ENCODE peak calls at places on chromosomes 4 and X, in seven cellular contexts. B, G, F, R, Z, I and C are unnamed samples.

GRCh38 chr4:100295792-100296191 is 105.5 kb upstream of the DDIT4L start:
- DNase-seq in G (no peak), I (no peak), F (peak), R (no peak), Z (no peak), B (no peak), C (no peak)

GRCh38 chr4:144658908-144659307 is 13.0 kb downstream of the HHIP start:
- DNase-seq in I (no peak), B (no peak), Z (no peak), R (no peak), G (no peak), F (no peak), C (no peak)

GRCh38 chrX:9315086-9315485 is 149.8 kb upstream of the TBL1X start:
- DNase-seq in I (no peak), F (no peak), G (no peak), Z (no peak), B (no peak), R (no peak), C (no peak)

GRCh38 chrX:51332188-51332942 is at the start of gene NUDT10:
- DNase-seq in Z (peak), F (peak), I (no peak), G (peak), B (no peak), R (peak), C (no peak)

GRCh38 chr4:152729466-152729865 is 49.7 kb upstream of the TMEM154 start:
- DNase-seq in Z (no peak), R (no peak), G (no peak), I (no peak), F (peak), B (no peak), C (no peak)

GRCh38 chrX:96394566-96394965 is 290.1 kb upstream of the DIAPH2 start:
- DNase-seq in I (no peak), R (no peak), F (no peak), B (no peak), G (no peak), Z (no peak), C (no peak)

GRCh38 chr4:48331577-48332340 is 9.6 kb upstream of the SLAIN2 start:
- DNase-seq in Z (no peak), I (no peak), B (no peak), G (no peak), R (no peak), F (peak), C (peak)

GRCh38 chrX:40543661-40544328 is 37.0 kb upstream of the ATP6AP2 start:
- DNase-seq in R (no peak), Z (peak), G (no peak), B (peak), I (peak), F (peak), C (no peak)

GRCh38 chr4:189815404-189816192 is 125.1 kb upstream of the FRG1 start:
- DNase-seq in B (no peak), R (no peak), G (no peak), F (no peak), Z (no peak), I (no peak), C (no peak)

GRCh38 chr4:185394568-185395254 is 1.0 kb downstream of the LRP2BP start:
- DNase-seq in B (no peak), Z (no peak), F (peak), G (no peak), R (no peak), I (no peak), C (no peak)

GRCh38 chr4:121283319-121283718 is 97.5 kb downstream of the QRFPR start:
- DNase-seq in G (no peak), B (no peak), R (no peak), Z (no peak), F (no peak), I (no peak), C (no peak)

GRCh38 chr4:5955201-5955821 is 62.4 kb upstream of the CRMP1 start:
- DNase-seq in Z (no peak), I (no peak), R (peak), F (no peak), G (no peak), B (no peak), C (no peak)

GRCh38 chrX:110402091-110402854 is 43.6 kb downstream of the RTL9 start:
- DNase-seq in R (no peak), F (peak), B (no peak), Z (no peak), G (no peak), I (no peak), C (no peak)

GRCh38 chr4:189090174-189090814 is 850.4 kb upstream of the FRG1 start:
- DNase-seq in G (no peak), F (peak), B (no peak), R (peak), Z (peak), I (no peak), C (no peak)

GRCh38 chr4:101259876-101260275 is 87.5 kb downstream of the PPP3CA start:
- DNase-seq in R (no peak), B (no peak), Z (no peak), I (no peak), F (no peak), G (no peak), C (no peak)

GRCh38 chr4:152118108-152118507 is 357.3 kb upstream of the GATB start:
- DNase-seq in R (no peak), B (no peak), I (no peak), G (no peak), F (no peak), Z (no peak), C (no peak)

GRCh38 chr4:121819216-121819980 is 4.3 kb downstream of the CCNA2 start:
- DNase-seq in I (no peak), Z (no peak), R (no peak), F (no peak), G (no peak), B (no peak), C (no peak)

GRCh38 chr4:149291463-149291862 is 524.2 kb downstream of the IQCM start:
- DNase-seq in B (peak), I (peak), Z (no peak), R (no peak), G (no peak), F (peak), C (no peak)

GRCh38 chr4:40736910-40737309 is 12.8 kb upstream of the NSUN7 start:
- DNase-seq in I (no peak), G (no peak), R (no peak), B (peak), Z (no peak), F (peak), C (no peak)

GRCh38 chrX:79413009-79413408 is 45.9 kb upstream of the ITM2A start:
- DNase-seq in G (no peak), B (no peak), R (no peak), Z (no peak), I (no peak), F (peak), C (no peak)

GRCh38 chr4:40334591-40335507 is at the start of gene CHRNA9:
- DNase-seq in I (no peak), G (no peak), B (no peak), R (no peak), F (no peak), Z (no peak), C (no peak)

GRCh38 chr4:128322986-128323385 is 35.4 kb upstream of the PGRMC2 start:
- DNase-seq in G (no peak), I (no peak), B (peak), Z (no peak), R (no peak), F (peak), C (no peak)

GRCh38 chr4:137125011-137125410 is 407.3 kb downstream of the PCDH18 start:
- DNase-seq in Z (no peak), F (no peak), B (peak), I (no peak), R (no peak), G (no peak), C (no peak)

GRCh38 chr4:45455217-45455616 is 668.6 kb downstream of the GABRG1 start:
- DNase-seq in I (no peak), R (no peak), Z (no peak), B (no peak), G (no peak), F (no peak), C (no peak)

GRCh38 chrX:154717824-154718223 is 33.1 kb downstream of the GAB3 start:
- DNase-seq in I (no peak), B (peak), Z (no peak), R (peak), G (no peak), F (no peak), C (no peak)

GRCh38 chr4:172957216-172957615 is 211.4 kb upstream of the GALNT7 start:
- DNase-seq in F (no peak), Z (no peak), B (no peak), G (no peak), R (no peak), I (no peak), C (no peak)

DNA sequence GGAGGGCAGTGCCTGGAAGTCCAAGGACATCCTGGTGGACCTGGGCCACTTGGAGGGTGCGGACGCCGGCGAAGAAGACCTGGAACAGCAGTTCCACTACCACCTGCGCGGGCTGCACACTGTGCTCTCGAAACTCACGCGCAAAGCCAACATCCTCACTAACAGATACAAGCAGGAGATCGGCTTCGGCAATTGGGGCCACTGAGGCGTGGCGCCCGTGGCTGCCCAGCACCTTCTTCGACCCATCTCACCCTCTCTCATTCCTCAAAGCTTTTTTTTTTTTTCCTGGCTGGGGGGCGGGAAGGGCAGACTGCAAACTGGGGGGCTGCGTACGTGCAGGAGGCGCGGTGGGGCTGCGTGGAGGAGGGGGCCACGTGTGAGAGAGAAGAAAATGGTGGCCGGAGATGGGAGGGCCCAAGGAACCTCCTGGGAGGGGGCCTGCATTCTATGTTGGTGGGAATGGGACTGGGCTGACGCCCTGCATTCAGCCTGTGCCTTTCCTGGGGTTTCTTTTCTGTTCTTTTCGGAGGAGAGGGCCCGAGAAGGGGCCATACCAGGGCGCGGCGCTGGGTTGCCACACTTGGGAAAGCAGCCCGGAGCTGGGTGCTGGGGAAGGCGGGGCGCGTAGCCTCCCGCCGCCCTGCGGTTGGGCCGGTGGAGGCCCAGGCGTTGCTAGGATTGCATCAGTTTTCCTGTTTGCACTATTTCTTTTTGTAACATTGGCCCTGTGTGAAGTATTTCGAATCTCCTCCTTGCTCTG is 4.2 kb downstream of the MID1IP1 start:
- DNase-seq in I (peak), Z (peak), B (peak), G (peak), R (peak), F (peak), C (peak)
- TF ChIP-seq CTCF in I (no peak), Z (no peak), B (no peak), G (no peak), R (no peak), F (no peak), C (no peak)

GRCh38 chr4:73985528-73985852 is 2.5 kb downstream of the PPBP start:
- DNase-seq in G (no peak), B (no peak), Z (no peak), F (no peak), R (no peak), I (no peak), C (no peak)
- TF ChIP-seq CTCF in G (no peak), B (no peak), Z (no peak), F (no peak), R (no peak), I (no peak), C (no peak)

GRCh38 chr4:108155373-108155772 is 13.4 kb downstream of the LEF1 start:
- DNase-seq in Z (no peak), G (peak), R (no peak), B (peak), F (no peak), I (no peak), C (no peak)
- TF ChIP-seq CTCF in Z (no peak), G (peak), R (no peak), B (peak), F (no peak), I (peak), C (no peak)

GRCh38 chr4:119489305-119489704 is 139.3 kb downstream of the PDE5A start:
- DNase-seq in R (no peak), I (no peak), G (no peak), B (no peak), Z (no peak), F (no peak), C (no peak)

GRCh38 chr4:119493419-119493818 is 135.2 kb downstream of the PDE5A start:
- DNase-seq in B (no peak), Z (no peak), G (no peak), F (peak), R (no peak), I (no peak), C (no peak)

GRCh38 chr4:119490335-119490734 is 138.3 kb downstream of the PDE5A start:
- DNase-seq in I (no peak), B (no peak), Z (peak), G (no peak), F (peak), R (no peak), C (no peak)
- TF ChIP-seq CTCF in I (peak), B (peak), Z (no peak), G (no peak), F (peak), R (no peak), C (no peak)

DNA sequence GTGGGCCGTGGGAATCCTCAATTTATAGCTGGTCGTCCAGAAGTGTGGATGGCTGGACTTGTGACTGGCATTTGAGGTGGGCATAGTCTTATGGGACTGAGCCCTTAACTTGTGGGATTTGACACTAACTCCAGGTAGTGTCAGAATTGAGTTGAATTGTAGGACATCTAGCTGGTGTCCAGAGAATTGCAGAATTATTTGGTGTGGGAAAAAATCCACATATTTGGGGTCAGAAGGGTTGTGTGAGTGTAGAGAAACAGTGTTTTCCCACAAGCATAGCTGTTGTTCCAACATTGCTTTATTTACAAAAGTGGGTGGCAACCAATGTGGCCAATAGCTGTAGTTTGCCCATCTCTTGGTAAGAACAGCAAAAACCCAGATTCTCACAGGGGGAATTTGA is 91.3 kb downstream of the MOSPD2 start:
- DNase-seq in R (no peak), B (no peak), Z (no peak), F (peak), G (no peak), I (no peak), C (no peak)
- TF ChIP-seq CTCF in R (no peak), B (peak), Z (no peak), F (peak), G (no peak), I (peak), C (no peak)

GRCh38 chrX:2539586-2539985 is 38.8 kb upstream of the DHRSX start:
- DNase-seq in B (no peak), R (no peak), F (no peak), I (no peak), G (no peak), Z (no peak), C (no peak)

GRCh38 chrX:2542826-2543551 is 42.2 kb upstream of the DHRSX start:
- DNase-seq in G (no peak), F (no peak), I (no peak), R (no peak), B (no peak), Z (no peak), C (no peak)

GRCh38 chrX:2540426-2540942 is 39.7 kb upstream of the DHRSX start:
- DNase-seq in I (no peak), G (no peak), Z (no peak), F (no peak), B (no peak), R (no peak), C (no peak)

GRCh38 chrX:2545144-2545543 is 44.4 kb upstream of the DHRSX start:
- DNase-seq in G (no peak), Z (no peak), R (no peak), B (no peak), F (no peak), I (no peak), C (no peak)

GRCh38 chrX:2541603-2542002 is 40.8 kb upstream of the DHRSX start:
- DNase-seq in I (no peak), R (no peak), F (no peak), Z (no peak), B (no peak), G (no peak), C (no peak)
- TF ChIP-seq CTCF in I (no peak), R (no peak), F (no peak), Z (no peak), B (no peak), G (no peak), C (no peak)

DNA sequence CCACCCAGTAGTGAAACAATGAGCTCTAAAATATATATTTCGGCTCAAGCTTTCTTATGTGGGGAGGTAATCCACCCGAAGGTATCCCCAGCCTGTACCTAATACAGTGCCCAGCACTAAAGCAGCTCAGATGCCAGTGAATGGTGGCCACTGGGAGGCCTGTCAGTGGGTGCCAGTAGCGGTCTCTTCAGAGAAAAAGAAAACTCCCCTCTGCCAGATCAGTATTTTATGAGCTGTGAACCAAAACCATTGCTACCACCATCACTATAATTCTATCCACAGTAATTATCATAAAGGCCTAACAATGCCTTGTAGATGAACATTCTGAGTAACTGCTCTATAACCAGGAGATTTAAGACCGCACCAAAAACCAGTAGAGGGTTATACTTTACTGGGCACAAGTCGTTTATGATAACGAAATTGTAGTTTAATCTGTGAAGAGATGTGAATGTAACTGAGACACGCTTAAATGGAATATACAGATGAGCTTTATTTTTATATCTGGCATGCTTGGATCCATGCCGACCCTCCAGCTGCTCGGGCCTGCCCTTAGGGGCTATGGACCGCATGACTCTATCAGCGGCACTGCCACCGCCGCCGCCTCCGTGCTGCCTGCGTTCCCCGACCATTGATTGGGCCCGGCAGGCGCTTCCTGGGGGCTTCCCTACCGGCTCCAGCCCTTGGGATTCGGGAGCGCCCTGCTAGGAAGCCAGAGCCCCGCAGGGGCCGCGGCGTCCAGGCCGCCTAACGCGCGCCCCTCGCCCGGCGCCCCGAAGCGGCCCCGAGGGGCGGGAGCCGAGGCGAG is 586 bp upstream of the NFKB1 start:
- DNase-seq in R (peak), B (no peak), I (no peak), F (peak), Z (no peak), G (peak), C (no peak)
- TF ChIP-seq CTCF in R (no peak), B (peak), I (no peak), F (no peak), Z (no peak), G (no peak), C (no peak)